ENCODE peak calls at places on chromosome 6, in four cellular contexts. One of them, this sample, is unnamed.

GRCh38 chr6:14452567-14453527 is 335.3 kb downstream of the CD83 start:
- DNase-seq in H1: no peak
- DNase-seq in K562: peak; percentile 40
- DNase-seq in HepG2: no peak
- DNase-seq in this sample: no peak

GRCh38 chr6:84093405-84094049 is 60.0 kb downstream of the MRAP2 start:
- DNase-seq in H1: no peak
- DNase-seq in K562: no peak
- DNase-seq in HepG2: no peak
- DNase-seq in this sample: no peak

GRCh38 chr6:14521141-14521540 is 403.6 kb downstream of the CD83 start:
- DNase-seq in H1: no peak
- DNase-seq in K562: no peak
- DNase-seq in HepG2: no peak
- DNase-seq in this sample: no peak

GRCh38 chr6:150767161-150767560 is 98.3 kb upstream of the MTHFD1L start:
- DNase-seq in H1: no peak
- DNase-seq in K562: no peak
- DNase-seq in HepG2: no peak
- DNase-seq in this sample: no peak

GRCh38 chr6:110325197-110325596 is 33.0 kb downstream of the METTL24 start:
- DNase-seq in H1: no peak
- DNase-seq in K562: no peak
- DNase-seq in HepG2: peak; percentile 46
- DNase-seq in this sample: no peak

GRCh38 chr6:170128811-170129681 is 161.8 kb downstream of the DLL1 start:
- DNase-seq in H1: peak; percentile 33
- DNase-seq in K562: no peak
- DNase-seq in HepG2: no peak
- DNase-seq in this sample: no peak

GRCh38 chr6:35596448-35597442 is 84.0 kb upstream of the TULP1 start:
- DNase-seq in H1: no peak
- DNase-seq in K562: no peak
- DNase-seq in HepG2: no peak
- DNase-seq in this sample: no peak

GRCh38 chr6:147058786-147059434 is 145.3 kb upstream of the STXBP5 start:
- DNase-seq in H1: no peak
- DNase-seq in K562: no peak
- DNase-seq in HepG2: no peak
- DNase-seq in this sample: no peak

GRCh38 chr6:107275330-107275865 is 160.1 kb upstream of the BEND3 start:
- DNase-seq in H1: no peak
- DNase-seq in K562: peak; percentile 95
- DNase-seq in HepG2: no peak
- DNase-seq in this sample: peak; percentile 10

GRCh38 chr6:166877906-166878305 is 78.4 kb downstream of the RNASET2 start:
- DNase-seq in H1: no peak
- DNase-seq in K562: no peak
- DNase-seq in HepG2: no peak
- DNase-seq in this sample: no peak

GRCh38 chr6:938271-939046 is 245.5 kb upstream of the EXOC2 start:
- DNase-seq in H1: no peak
- DNase-seq in K562: no peak
- DNase-seq in HepG2: no peak
- DNase-seq in this sample: no peak

GRCh38 chr6:12769556-12770255 is 53.1 kb downstream of the PHACTR1 start:
- DNase-seq in H1: no peak
- DNase-seq in K562: no peak
- DNase-seq in HepG2: no peak
- DNase-seq in this sample: no peak

GRCh38 chr6:56714982-56715456 is 72.3 kb upstream of the DST start:
- DNase-seq in H1: no peak
- DNase-seq in K562: no peak
- DNase-seq in HepG2: peak; percentile 81
- DNase-seq in this sample: peak; percentile 68

GRCh38 chr6:139577991-139578604 is 203.7 kb upstream of the CITED2 start:
- DNase-seq in H1: no peak
- DNase-seq in K562: no peak
- DNase-seq in HepG2: peak; percentile 23
- DNase-seq in this sample: no peak

GRCh38 chr6:36674942-36675341 is 3.6 kb upstream of the CDKN1A start:
- DNase-seq in H1: no peak
- DNase-seq in K562: no peak
- DNase-seq in HepG2: no peak
- DNase-seq in this sample: no peak

GRCh38 chr6:143449731-143450452 is 603 bp downstream of the ADAT2 start:
- DNase-seq in H1: peak; percentile 55
- DNase-seq in K562: peak; percentile 27
- DNase-seq in HepG2: peak; percentile 54
- DNase-seq in this sample: no peak

GRCh38 chr6:64012351-64013060 is 376.9 kb downstream of the PHF3 start:
- DNase-seq in H1: no peak
- DNase-seq in K562: no peak
- DNase-seq in HepG2: peak; percentile 61
- DNase-seq in this sample: peak; percentile 2

GRCh38 chr6:28648878-28649375 is 123.2 kb downstream of the GPX5 start:
- DNase-seq in H1: peak; percentile 52
- DNase-seq in K562: no peak
- DNase-seq in HepG2: no peak
- DNase-seq in this sample: no peak

GRCh38 chr6:706819-707381 is 14.0 kb upstream of the EXOC2 start:
- DNase-seq in H1: peak; percentile 40
- DNase-seq in K562: no peak
- DNase-seq in HepG2: no peak
- DNase-seq in this sample: no peak

GRCh38 chr6:127969701-127970100 is 68.8 kb upstream of the THEMIS start:
- DNase-seq in H1: no peak
- DNase-seq in K562: no peak
- DNase-seq in HepG2: no peak
- DNase-seq in this sample: no peak

GRCh38 chr6:139290787-139291294 is 957 bp downstream of the TXLNB start:
- DNase-seq in H1: no peak
- DNase-seq in K562: no peak
- DNase-seq in HepG2: no peak
- DNase-seq in this sample: no peak

GRCh38 chr6:82374481-82374880 is 10.9 kb downstream of the TPBG start:
- DNase-seq in H1: no peak
- DNase-seq in K562: no peak
- DNase-seq in HepG2: no peak
- DNase-seq in this sample: no peak

GRCh38 chr6:26250806-26251075 is 114.3 kb upstream of the BTN3A2 start:
- DNase-seq in H1: no peak
- DNase-seq in K562: no peak
- DNase-seq in HepG2: no peak
- DNase-seq in this sample: no peak

GRCh38 chr6:34867484-34867883 is 20.4 kb downstream of the TAF11 start:
- DNase-seq in H1: no peak
- DNase-seq in K562: no peak
- DNase-seq in HepG2: peak; percentile 10
- DNase-seq in this sample: peak; percentile 7

GRCh38 chr6:130922922-130923321 is 95.7 kb downstream of the SMLR1 start:
- DNase-seq in H1: no peak
- DNase-seq in K562: no peak
- DNase-seq in HepG2: no peak
- DNase-seq in this sample: no peak

GRCh38 chr6:56370127-56370540 is 122.8 kb upstream of the COL21A1 start:
- DNase-seq in H1: no peak
- DNase-seq in K562: peak; percentile 13
- DNase-seq in HepG2: peak; percentile 87
- DNase-seq in this sample: peak; percentile 23

GRCh38 chr6:75273009-75273408 is 11.6 kb downstream of the TMEM30A start:
- DNase-seq in H1: no peak
- DNase-seq in K562: no peak
- DNase-seq in HepG2: no peak
- DNase-seq in this sample: no peak
- TF ChIP-seq PHF8 in H1: no peak
- TF ChIP-seq PHF8 in K562: no peak
- TF ChIP-seq PHF8 in HepG2: no peak
- TF ChIP-seq PHF8 in this sample: no peak

GRCh38 chr6:163536770-163537169 is 122.3 kb downstream of the QKI start:
- DNase-seq in H1: no peak
- DNase-seq in K562: no peak
- DNase-seq in HepG2: no peak
- DNase-seq in this sample: peak; percentile 49
- TF ChIP-seq PHF8 in H1: no peak
- TF ChIP-seq PHF8 in K562: no peak
- TF ChIP-seq PHF8 in HepG2: no peak
- TF ChIP-seq PHF8 in this sample: no peak

DNA sequence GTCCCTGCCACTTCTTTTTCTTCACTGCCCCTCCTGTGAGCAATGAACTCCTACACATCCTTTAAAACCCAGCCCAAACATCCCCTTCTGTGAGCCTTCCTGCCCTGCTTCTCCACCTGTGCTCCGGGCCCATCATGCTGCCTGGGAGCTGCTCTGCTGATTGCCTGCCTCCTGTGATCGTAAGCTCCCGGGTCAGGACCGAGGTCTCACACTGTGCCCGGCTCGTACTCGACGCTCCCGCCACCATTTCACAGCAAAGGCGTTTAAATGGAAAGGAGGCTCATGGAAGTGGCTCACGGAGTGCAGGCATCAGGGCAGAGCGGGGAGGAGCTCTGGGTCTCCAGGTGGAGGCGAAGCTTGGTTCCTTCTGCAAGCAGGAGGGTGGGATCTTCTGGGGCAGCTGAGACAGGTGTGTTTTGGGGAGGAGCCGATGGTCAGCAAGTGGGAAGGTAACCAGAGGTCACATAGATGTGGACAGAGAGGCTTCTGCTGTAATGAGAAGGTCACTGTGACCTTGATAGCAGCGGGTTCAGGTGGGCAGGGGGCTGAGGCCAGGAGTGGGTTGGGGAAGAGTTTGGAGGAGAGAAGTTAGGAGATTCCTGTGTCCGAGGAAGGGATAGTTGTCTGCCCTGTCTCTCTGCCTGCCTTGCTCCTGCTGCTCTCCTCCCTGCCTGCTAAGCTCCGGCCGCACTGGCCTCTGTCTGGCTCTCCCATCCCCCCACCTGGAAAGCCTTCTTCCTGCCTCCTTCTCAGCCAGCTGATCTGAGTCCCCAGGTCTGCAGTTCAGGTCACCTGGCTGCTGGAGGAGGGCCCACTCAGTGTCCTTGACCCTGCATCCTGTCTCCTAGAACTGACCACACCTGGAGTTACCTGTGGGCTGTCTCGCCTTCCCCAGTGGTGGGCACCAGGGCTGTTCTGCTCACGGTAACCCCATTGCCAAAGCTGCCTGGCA is 52.7 kb upstream of the FRMD1 start:
- DNase-seq in H1: peak; percentile 50
- DNase-seq in K562: no peak
- DNase-seq in HepG2: no peak
- DNase-seq in this sample: no peak
- TF ChIP-seq PHF8 in H1: no peak
- TF ChIP-seq PHF8 in K562: no peak
- TF ChIP-seq PHF8 in HepG2: no peak
- TF ChIP-seq PHF8 in this sample: no peak

GRCh38 chr6:122734529-122735203 is 44.9 kb upstream of the FABP7 start:
- DNase-seq in H1: no peak
- DNase-seq in K562: no peak
- DNase-seq in HepG2: no peak
- DNase-seq in this sample: no peak
- TF ChIP-seq PHF8 in H1: no peak
- TF ChIP-seq PHF8 in K562: no peak
- TF ChIP-seq PHF8 in HepG2: no peak
- TF ChIP-seq PHF8 in this sample: no peak

GRCh38 chr6:69162811-69163210 is 527.7 kb downstream of the ADGRB3 start:
- DNase-seq in H1: no peak
- DNase-seq in K562: no peak
- DNase-seq in HepG2: no peak
- DNase-seq in this sample: no peak
- TF ChIP-seq PHF8 in H1: no peak
- TF ChIP-seq PHF8 in K562: no peak
- TF ChIP-seq PHF8 in HepG2: no peak
- TF ChIP-seq PHF8 in this sample: no peak

GRCh38 chr6:118967239-118967638 is 32.3 kb upstream of the MCM9 start:
- DNase-seq in H1: no peak
- DNase-seq in K562: no peak
- DNase-seq in HepG2: no peak
- DNase-seq in this sample: no peak

GRCh38 chr6:118965354-118965753 is 30.4 kb upstream of the MCM9 start:
- DNase-seq in H1: no peak
- DNase-seq in K562: no peak
- DNase-seq in HepG2: peak; percentile 18
- DNase-seq in this sample: no peak

GRCh38 chr6:118970866-118971265 is 35.9 kb upstream of the MCM9 start:
- DNase-seq in H1: no peak
- DNase-seq in K562: no peak
- DNase-seq in HepG2: no peak
- DNase-seq in this sample: no peak

GRCh38 chr6:118965843-118966242 is 30.9 kb upstream of the MCM9 start:
- DNase-seq in H1: no peak
- DNase-seq in K562: no peak
- DNase-seq in HepG2: no peak
- DNase-seq in this sample: no peak

GRCh38 chr6:118968416-118968815 is 33.5 kb upstream of the MCM9 start:
- DNase-seq in H1: no peak
- DNase-seq in K562: no peak
- DNase-seq in HepG2: peak; percentile 26
- DNase-seq in this sample: peak; percentile 20
- TF ChIP-seq PHF8 in H1: no peak
- TF ChIP-seq PHF8 in K562: no peak
- TF ChIP-seq PHF8 in HepG2: no peak
- TF ChIP-seq PHF8 in this sample: no peak

This sample was measured in A549.